ENCODE peak calls at places on chromosome 7, in nine cellular contexts. B is IMR-90, S is fibroblast of lung, F is mammary epithelial cell, O is kidney, V is PC-3, W is colonic mucosa, H is neural progenitor cell, Q is K562. G is an unnamed sample.

GRCh38 chr7:157004050-157004838 is 6.2 kb downstream of the MNX1 start:
- DNase-seq in V (no peak), O (no peak), S (peak), F (no peak), B (peak), W (no peak), H (peak), Q (no peak), G (peak)

GRCh38 chr7:119988401-119988800 is 284.6 kb upstream of the KCND2 start:
- DNase-seq in O (no peak), V (no peak), S (no peak), W (no peak), H (no peak), Q (no peak), B (no peak), F (no peak), G (no peak)

GRCh38 chr7:151076863-151077704 is 3.5 kb downstream of the FASTK start:
- DNase-seq in B (no peak), Q (no peak), F (no peak), O (peak), H (peak), S (no peak), V (peak), W (no peak), G (peak)

GRCh38 chr7:83936056-83936703 is 258.4 kb downstream of the SEMA3A start:
- DNase-seq in Q (peak), H (peak), W (peak), F (peak), S (peak), B (peak), V (peak), O (no peak), G (peak)

GRCh38 chr7:47596502-47597202 is 14.7 kb upstream of the TNS3 start:
- DNase-seq in W (no peak), Q (no peak), O (no peak), F (no peak), H (no peak), V (peak), S (peak), B (no peak), G (no peak)

GRCh38 chr7:36228039-36228438 is 75.0 kb downstream of the EEPD1 start:
- DNase-seq in Q (no peak), H (no peak), V (no peak), W (no peak), S (no peak), F (no peak), B (no peak), O (no peak), G (no peak)

GRCh38 chr7:12719978-12720377 is 32.5 kb downstream of the ARL4A start:
- DNase-seq in V (peak), W (no peak), F (no peak), B (peak), O (no peak), S (peak), H (no peak), Q (no peak), G (no peak)

GRCh38 chr7:136997735-136998134 is 129.3 kb downstream of the CHRM2 start:
- DNase-seq in W (no peak), V (no peak), Q (no peak), F (no peak), S (peak), B (peak), O (no peak), H (no peak), G (no peak)

DNA sequence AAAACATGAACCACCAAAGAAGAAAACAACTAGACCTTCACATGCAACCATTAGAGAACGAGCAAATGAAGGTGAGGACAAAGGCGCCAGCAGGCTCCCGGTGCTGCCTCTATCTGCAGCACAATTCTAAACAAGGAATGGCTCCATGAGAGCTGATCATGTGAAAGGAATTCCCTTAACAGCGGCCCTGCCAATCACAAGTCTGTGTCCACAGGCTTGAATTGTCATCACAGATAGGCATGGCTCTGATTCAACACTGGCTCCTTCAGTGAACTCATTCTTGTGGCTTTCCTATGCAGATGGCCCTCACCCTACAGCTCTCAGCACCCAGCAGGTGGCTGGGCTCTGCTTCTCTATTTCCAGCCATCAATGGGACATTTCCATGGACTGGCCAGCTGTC is 36.3 kb downstream of the LAMB1 start:
- DNase-seq in V (peak), S (peak), O (no peak), H (peak), W (no peak), F (peak), Q (no peak), B (peak), G (peak)
- TF ChIP-seq CTCF in V (no peak), S (no peak), O (no peak), H (no peak), W (no peak), F (no peak), Q (no peak), B (no peak), G (no peak)

GRCh38 chr7:121282129-121282528 is 46.7 kb upstream of the WNT16 start:
- DNase-seq in W (no peak), F (no peak), V (no peak), H (no peak), B (no peak), O (no peak), Q (no peak), S (no peak), G (no peak)

GRCh38 chr7:121278120-121279021 is 50.4 kb upstream of the WNT16 start:
- DNase-seq in W (no peak), B (peak), S (peak), F (peak), O (no peak), V (peak), Q (no peak), H (no peak), G (no peak)

GRCh38 chr7:121279822-121280221 is 49.0 kb upstream of the WNT16 start:
- DNase-seq in F (no peak), H (no peak), W (no peak), Q (no peak), V (no peak), B (no peak), O (no peak), S (no peak), G (no peak)

GRCh38 chr7:121276276-121276675 is 52.5 kb upstream of the WNT16 start:
- DNase-seq in F (no peak), B (no peak), H (no peak), Q (no peak), V (no peak), S (no peak), W (no peak), O (no peak), G (no peak)

DNA sequence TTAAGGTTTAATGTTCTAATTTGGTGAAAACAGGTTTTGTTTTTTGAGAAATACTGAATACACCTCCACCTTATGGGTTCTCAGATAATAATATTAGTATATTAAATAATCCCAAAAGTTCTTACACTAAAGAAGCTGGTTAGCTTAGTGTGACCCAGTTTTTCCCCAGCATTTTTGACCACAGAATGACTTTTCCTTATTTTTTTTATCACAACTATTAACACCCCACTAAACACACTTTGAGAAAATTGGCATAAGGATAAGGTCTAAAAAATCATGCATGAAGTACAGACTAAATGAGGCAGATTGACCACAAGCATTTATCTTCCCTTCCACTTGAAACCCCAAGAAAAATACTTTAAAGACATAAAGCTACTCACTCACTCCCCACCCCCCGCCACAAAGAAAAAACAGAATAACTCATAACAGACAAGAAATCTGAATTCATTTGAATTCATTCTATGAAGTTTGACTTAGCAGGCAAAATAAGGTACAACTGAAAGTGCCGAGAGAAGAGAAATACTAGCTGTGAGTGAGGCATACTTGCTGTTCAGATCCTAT is 49.7 kb upstream of the WNT16 start:
- DNase-seq in B (no peak), F (no peak), H (no peak), V (no peak), O (no peak), Q (no peak), S (no peak), W (no peak), G (no peak)
- H3K9ac ChIP-seq in B (no peak), F (no peak), H (no peak), V (no peak), O (no peak), Q (no peak), S (no peak), W (no peak), G (no peak)

DNA sequence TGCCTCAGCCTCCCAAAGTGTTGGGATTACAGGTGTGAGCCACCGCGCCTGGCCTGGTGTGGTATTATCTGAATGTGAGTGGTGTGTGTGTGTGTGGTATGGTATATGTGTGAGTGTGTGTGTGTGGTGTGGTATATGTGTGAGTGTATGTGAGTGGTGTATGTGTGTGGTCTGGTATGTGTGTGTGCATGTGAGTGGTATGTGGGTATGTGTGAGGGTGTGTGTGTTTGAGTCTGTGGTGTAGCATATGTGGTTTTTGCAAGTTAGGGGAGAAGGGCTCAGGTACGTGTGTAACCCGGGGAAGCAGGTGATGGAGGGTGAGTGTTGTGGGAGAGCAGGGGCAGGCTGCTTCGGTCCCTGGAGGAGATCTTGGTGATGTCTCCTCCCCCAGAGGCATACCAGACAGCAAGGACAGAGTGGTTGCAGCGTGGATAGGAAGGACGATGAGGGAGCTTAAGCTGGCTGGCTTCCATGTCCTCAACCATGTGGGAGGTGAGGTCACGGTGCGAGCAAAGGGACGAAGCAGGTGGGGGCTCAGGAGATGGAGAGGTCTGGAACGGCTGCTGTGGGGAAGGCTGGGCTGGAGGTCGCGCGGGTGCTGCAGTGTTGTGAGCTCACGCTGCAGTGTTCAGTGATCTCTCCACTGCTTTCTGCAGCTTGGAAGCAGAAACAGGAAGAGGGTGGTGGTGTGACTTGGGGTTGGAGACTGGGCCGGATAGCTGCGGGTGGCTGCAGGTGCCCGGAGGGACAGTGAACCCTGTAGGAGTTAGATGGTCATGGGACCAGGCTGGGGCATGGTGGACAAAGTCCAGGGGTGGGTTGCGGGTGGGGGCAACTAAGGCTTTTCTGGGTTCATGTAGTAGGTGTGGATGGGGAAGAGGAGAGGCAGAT is 5.0 kb downstream of the ZYX start:
- DNase-seq in V (no peak), F (no peak), B (no peak), H (no peak), W (no peak), Q (peak), O (peak), S (no peak), G (peak)
- H3K4me3 ChIP-seq in V (no peak), F (no peak), B (no peak), H (no peak), W (no peak), Q (no peak), O (no peak), S (peak), G (no peak)

GRCh38 chr7:30702200-30702599 is 19.9 kb upstream of the CRHR2 start:
- DNase-seq in Q (no peak), S (no peak), V (no peak), B (no peak), H (no peak), W (no peak), O (no peak), F (no peak), G (no peak)
- TF ChIP-seq CTCF in Q (peak), S (no peak), V (no peak), B (no peak), H (peak), W (no peak), O (no peak), F (peak), G (peak)

GRCh38 chr7:22601812-22602568 is 102.0 kb upstream of the STEAP1B start:
- DNase-seq in H (no peak), W (no peak), B (peak), V (peak), S (peak), Q (no peak), F (peak), O (no peak), G (peak)
- H3K9ac ChIP-seq in H (no peak), W (no peak), B (no peak), V (no peak), S (no peak), Q (no peak), F (no peak), O (no peak), G (no peak)

GRCh38 chr7:102416406-102416805 is 17.0 kb upstream of the ORAI2 start:
- DNase-seq in B (no peak), W (no peak), H (no peak), F (no peak), V (no peak), O (no peak), Q (no peak), S (no peak), G (no peak)
- H3K4me3 ChIP-seq in B (no peak), W (no peak), H (no peak), F (no peak), V (no peak), O (no peak), Q (no peak), S (no peak), G (no peak)

GRCh38 chr7:23474098-23474828 is 4.0 kb upstream of the IGF2BP3 start:
- DNase-seq in Q (peak), O (peak), V (peak), B (peak), S (peak), F (peak), W (peak), H (peak), G (peak)
- TF ChIP-seq CTCF in Q (no peak), O (no peak), V (no peak), B (no peak), S (no peak), F (no peak), W (no peak), H (no peak), G (no peak)

DNA sequence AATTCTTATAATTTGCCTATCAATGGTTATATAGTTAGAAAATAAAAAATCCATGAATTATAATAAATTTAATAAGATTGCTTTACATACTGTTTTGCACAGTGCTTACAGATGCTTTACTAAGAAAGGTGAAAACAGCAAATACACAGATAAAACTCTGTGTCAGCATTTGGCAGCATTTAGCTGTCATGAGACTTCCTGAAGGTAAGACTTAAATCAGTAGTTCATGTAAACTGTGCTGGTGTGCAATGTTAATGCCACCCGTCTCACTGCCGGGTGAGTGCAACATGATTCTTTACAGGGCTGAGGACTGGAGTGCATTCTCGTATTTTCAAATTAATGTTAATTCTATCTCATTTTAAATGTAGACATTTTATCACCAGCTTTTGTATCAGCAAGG is 326.2 kb upstream of the POT1 start:
- DNase-seq in V (peak), F (no peak), S (no peak), O (no peak), B (no peak), W (no peak), Q (no peak), H (no peak), G (no peak)
- H3K9ac ChIP-seq in V (no peak), F (no peak), S (no peak), O (no peak), B (no peak), W (no peak), Q (no peak), H (no peak), G (no peak)

DNA sequence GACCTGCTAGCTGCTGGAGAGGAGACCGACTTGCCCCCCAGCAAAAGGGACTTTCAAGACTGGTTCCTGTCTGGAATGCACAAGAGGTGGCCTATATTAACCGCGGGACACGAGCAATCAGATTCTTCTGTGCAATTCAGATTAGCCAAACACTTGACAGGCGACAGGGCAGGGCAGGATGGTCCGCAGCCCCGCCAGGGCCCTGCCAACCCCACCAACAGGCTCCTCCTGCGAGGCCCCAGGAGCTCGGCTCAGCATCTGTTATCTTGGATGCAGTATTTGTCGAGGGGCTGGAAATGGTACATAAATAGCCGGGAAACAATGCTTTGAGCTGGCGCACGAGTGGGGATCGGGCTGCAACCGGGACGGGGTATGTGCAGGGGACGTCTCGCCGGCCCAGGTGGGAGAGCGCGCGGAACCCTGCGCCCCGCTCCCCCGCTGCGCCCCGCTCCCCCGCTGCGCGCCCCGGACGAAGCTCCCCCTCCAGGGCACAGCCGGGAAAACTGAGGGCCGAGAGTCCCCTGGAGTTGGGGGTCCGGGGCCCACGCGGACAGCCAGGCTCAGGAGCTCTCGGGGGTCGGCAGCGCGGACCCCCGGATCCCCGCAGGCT is 669 bp downstream of the RADIL start:
- DNase-seq in W (no peak), O (no peak), F (no peak), V (peak), B (no peak), S (no peak), Q (no peak), H (peak), G (peak)
- H3K4me3 ChIP-seq in W (peak), O (peak), F (no peak), V (peak), B (peak), S (peak), Q (peak), H (peak), G (peak)

G was measured in endodermal cell.